ENCODE peak calls at places on chromosomes 11 and 22, in seven cellular contexts. U, D, Z, Q, M, J and V are unnamed samples.

GRCh38 chr11:118052581-118053206 is 24.2 kb upstream of the TMPRSS4 start:
- DNase-seq in U (no peak), D (no peak), Z (peak; percentile 46), Q (no peak), M (no peak), J (no peak), V (peak; percentile 7)

GRCh38 chr11:125300791-125301218 is 136.3 kb downstream of the PKNOX2 start:
- DNase-seq in U (no peak), D (no peak), Z (no peak), Q (peak; percentile 41), M (no peak), J (no peak), V (no peak)

GRCh38 chr11:120335928-120336640 is at the start of gene ARHGEF12:
- DNase-seq in U (peak; percentile 88), D (peak; percentile 33), Z (peak; percentile 95), Q (peak; percentile 95), M (peak; percentile 97), J (peak; percentile 92), V (peak; percentile 96)

GRCh38 chr11:17991799-17992433 is 20.9 kb downstream of the SERGEF start:
- DNase-seq in U (peak; percentile 41), D (no peak), Z (no peak), Q (no peak), M (no peak), J (no peak), V (peak; percentile 30)

GRCh38 chr11:69439651-69440464 is 41.6 kb upstream of the LINC01488 start:
- DNase-seq in U (no peak), D (no peak), Z (no peak), Q (no peak), M (no peak), J (no peak), V (no peak)

GRCh38 chr11:86162257-86162656 is 82.3 kb upstream of the EED start:
- DNase-seq in U (no peak), D (no peak), Z (no peak), Q (no peak), M (no peak), J (no peak), V (peak; percentile 27)

GRCh38 chr11:95247883-95248282 is 16.9 kb upstream of the SESN3 start:
- DNase-seq in U (no peak), D (no peak), Z (no peak), Q (no peak), M (no peak), J (no peak), V (no peak)

GRCh38 chr11:78200061-78200460 is 11.3 kb downstream of the USP35 start:
- DNase-seq in U (no peak), D (no peak), Z (no peak), Q (no peak), M (no peak), J (no peak), V (no peak)

GRCh38 chr22:26848244-26848920 is 191.0 kb downstream of the MIAT start:
- DNase-seq in U (no peak), D (no peak), Z (no peak), Q (no peak), M (no peak), J (peak; percentile 26), V (no peak)

GRCh38 chr11:18192988-18193387 is 20.4 kb downstream of the MRGPRX4 start:
- DNase-seq in U (no peak), D (peak; percentile 7), Z (no peak), Q (no peak), M (no peak), J (no peak), V (no peak)

GRCh38 chr11:47215366-47215925 is 672 bp downstream of the DDB2 start:
- DNase-seq in U (peak; percentile 48), D (peak; percentile 32), Z (no peak), Q (no peak), M (no peak), J (no peak), V (no peak)

DNA sequence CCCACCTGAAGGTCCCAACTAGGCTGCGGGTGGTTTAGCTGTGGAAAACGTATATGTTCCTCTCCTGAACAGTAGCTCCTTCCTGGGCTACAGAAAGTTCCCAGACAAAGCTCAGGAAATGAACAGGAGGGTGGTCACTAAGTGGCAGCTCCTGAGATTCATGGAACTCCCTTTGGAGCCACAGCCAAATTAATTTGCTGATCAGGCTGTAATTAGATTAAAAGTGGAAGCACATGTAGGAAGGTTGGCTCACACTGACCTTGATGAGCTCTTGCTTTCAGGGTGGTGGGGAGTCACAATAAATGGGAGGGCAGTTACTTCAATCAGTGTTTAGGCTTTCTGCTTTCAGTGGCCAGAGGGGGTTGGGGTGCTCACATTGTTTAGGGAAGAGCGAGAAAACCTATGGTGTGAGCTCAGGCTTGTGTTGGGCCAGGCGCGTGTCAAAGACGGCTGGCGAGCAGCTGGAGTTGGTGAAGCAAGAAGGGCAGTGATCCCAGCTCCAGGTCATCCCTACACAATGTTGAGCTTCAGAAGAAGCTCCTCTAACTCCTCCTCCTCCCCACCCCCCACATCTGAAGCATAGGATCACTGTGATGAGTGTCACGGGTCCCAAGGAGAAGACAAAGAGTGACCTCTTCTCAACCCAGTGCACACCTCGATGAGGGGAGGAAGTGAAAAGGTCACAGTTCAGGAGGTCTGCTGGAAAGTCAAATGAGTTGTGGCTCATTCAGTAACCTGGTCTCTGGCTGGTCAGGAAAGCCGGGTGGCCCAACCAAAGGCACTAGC is 42.5 kb downstream of the CLPB start:
- DNase-seq in U (peak; percentile 38), D (peak; percentile 37), Z (no peak), Q (no peak), M (no peak), J (no peak), V (no peak)
- H3K4me1 ChIP-seq in U (peaks cover 38% of the 10 kb centered on the region), D (peaks cover 40% of the 10 kb centered on the region), Z (no peaks in the 10 kb centered on the region), Q (no peaks in the 10 kb centered on the region), M (peaks cover 3% of the 10 kb centered on the region), J (no peaks in the 10 kb centered on the region), V (no peaks in the 10 kb centered on the region)

DNA sequence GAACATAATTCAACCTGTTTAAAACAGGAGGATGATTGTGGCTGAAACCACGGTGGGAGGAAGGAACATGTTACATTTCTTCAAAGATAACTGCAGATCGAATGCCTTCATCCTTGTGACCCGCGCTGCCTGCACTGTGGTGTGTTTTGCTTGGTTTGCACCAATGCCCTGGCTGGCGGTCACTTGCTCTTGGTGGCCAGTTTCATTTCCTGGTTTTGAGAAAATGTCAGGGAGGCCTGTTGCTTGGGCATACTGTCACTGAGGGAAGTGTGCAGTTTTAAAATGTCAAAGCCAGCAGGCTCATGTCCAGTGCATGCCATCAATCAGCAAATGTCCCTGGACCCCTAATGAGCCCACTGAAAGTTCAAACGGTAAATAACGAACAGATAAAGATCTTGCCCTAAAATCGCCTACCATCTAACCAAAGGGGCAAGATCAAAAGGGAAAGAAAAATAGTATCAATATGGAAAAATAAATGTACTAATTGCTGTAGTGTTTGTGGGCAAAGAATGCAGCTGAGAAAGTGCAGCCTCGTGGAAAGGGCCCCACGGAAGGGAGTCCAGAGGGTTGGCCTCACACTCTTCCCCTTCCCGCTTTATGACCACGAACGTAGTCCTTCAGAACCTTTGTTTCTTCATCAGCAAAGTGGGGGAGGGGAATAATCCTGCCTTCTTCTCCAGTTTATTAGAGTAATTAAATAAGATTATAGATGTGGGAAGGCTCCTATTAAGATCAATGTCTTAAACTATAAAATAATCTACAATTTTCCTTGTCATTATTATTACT is 40.8 kb downstream of the FLI1 start:
- DNase-seq in U (no peak), D (no peak), Z (no peak), Q (no peak), M (no peak), J (no peak), V (peak; percentile 71)
- TF ChIP-seq POLR2AphosphoS5 in U (no peak), D (no peak), Z (no peak), Q (no peak), M (no peak), J (no peak), V (no peak)

DNA sequence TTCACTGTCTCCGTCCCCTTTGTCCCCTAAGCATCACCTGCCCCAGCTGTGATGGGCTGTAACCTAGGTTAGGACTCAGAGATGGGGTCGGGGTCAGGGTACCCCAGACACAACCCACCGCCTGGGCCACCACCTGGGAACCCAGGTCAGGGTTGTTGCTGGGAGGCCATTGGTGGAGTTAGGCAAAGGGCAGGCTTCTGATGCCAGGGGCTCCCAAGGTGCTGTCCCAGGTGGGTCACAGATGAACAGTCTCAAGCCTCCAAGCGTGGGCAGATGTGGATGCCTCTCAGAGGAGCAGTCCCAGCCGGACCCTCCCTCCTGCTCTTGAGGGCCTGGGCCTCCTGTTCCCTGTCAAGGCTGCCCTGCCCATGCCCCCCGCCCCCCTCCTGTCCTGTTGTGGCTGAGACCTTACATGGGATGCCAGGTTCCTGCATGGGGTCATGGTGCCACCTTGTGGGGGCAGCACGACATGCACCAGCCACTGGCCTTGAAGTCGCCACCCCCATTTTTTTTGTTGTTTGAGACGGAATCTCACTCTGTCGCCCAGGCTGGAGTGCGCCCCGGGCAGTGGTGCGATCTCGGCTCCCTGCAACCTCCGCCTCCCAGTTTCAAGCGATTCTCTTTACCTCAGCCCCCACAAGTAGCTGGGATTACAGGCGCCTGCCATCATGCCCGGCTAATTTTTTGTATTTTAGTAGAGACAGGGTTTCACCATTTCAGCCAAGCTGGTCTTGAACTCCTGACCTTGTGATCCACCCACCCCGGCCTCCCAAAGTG is 12.1 kb downstream of the GATD1 start:
- DNase-seq in U (peak; percentile 35), D (no peak), Z (no peak), Q (no peak), M (peak; percentile 69), J (peak; percentile 87), V (peak; percentile 56)
- TF ChIP-seq POLR2A in U (no peak), D (peak; percentile 62), Z (no peak), Q (no peak), M (no peak), J (no peak), V (no peak)

GRCh38 chr11:64861227-64861970 is 16.9 kb upstream of the CDC42BPG start:
- DNase-seq in U (no peak), D (no peak), Z (no peak), Q (no peak), M (no peak), J (no peak), V (no peak)
- H3K4me1 ChIP-seq in U (peaks cover 46% of the 10 kb centered on the region), D (peaks cover 88% of the 10 kb centered on the region), Z (peaks cover 44% of the 10 kb centered on the region), Q (peaks cover 14% of the 10 kb centered on the region), M (peaks cover 72% of the 10 kb centered on the region), J (peaks cover 14% of the 10 kb centered on the region), V (peaks cover 90% of the 10 kb centered on the region)

GRCh38 chr22:41286639-41287091 is 678 bp upstream of the RANGAP1 start:
- DNase-seq in U (peak; percentile 60), D (peak; percentile 39), Z (no peak), Q (peak; percentile 26), M (no peak), J (no peak), V (no peak)

GRCh38 chr22:41290262-41291221 is 4.6 kb upstream of the RANGAP1 start:
- DNase-seq in U (peak; percentile 64), D (no peak), Z (no peak), Q (no peak), M (no peak), J (peak; percentile 58), V (no peak)

GRCh38 chr22:41289681-41290080 is 3.7 kb upstream of the RANGAP1 start:
- DNase-seq in U (no peak), D (no peak), Z (no peak), Q (no peak), M (no peak), J (no peak), V (no peak)

GRCh38 chr22:41285820-41286638 is at the start of gene RANGAP1:
- DNase-seq in U (peak; percentile 97), D (peak; percentile 98), Z (peak; percentile 96), Q (peak; percentile 98), M (peak; percentile 98), J (peak; percentile 95), V (peak; percentile 99)

GRCh38 chr22:41288245-41288946 is 2.4 kb upstream of the RANGAP1 start:
- DNase-seq in U (peak; percentile 92), D (no peak), Z (no peak), Q (peak; percentile 80), M (no peak), J (no peak), V (peak; percentile 35)
- TF ChIP-seq POLR2AphosphoS5 in U (peak; percentile 74), D (no peak), Z (no peak), Q (peak; percentile 90), M (no peak), J (no peak), V (peak; percentile 60)

GRCh38 chr11:73976451-73977151 is 6.0 kb downstream of the UCP2 start:
- DNase-seq in U (no peak), D (no peak), Z (peak; percentile 47), Q (no peak), M (no peak), J (no peak), V (no peak)
- TF ChIP-seq POLR2A in U (no peak), D (peak; percentile 31), Z (no peak), Q (no peak), M (no peak), J (no peak), V (no peak)